ENCODE peak calls at places on chromosomes 4 and X, in seven cellular contexts. M is stimulated activated effector memory CD8-positive, alpha-beta T cell treated with anti-CD3 and anti-CD28 coated beads, Interleukin-12 subunit alpha, Interleukin-12 subunit beta, amount 100 ng/mL, for 72 hours; Y is stimulated activated naive B cell treated with anti-CD40 and anti-IgM and Interleukin-4, amounts not matched to agents 10 μg/mL and 1 μg/mL and 100 μg/mL, for 72 hours; C is natural killer cell; Z is right lobe of liver; V is sciatic nerve; B is A549. P is an unnamed sample.

GRCh38 chr4:138522366-138522765 is 280.2 kb upstream of the SLC7A11 start:
- ATAC-seq in Z (peak), Y (peak), B (peak), V (no peak), C (no peak), M (no peak), P (no peak)

GRCh38 chrX:147079974-147080373 is 265.4 kb upstream of the CXorf51A start:
- ATAC-seq in B (no peak), C (no peak), M (no peak), Y (no peak), V (no peak), Z (no peak), P (no peak)

GRCh38 chrX:37776987-37777325 is 2.9 kb upstream of the CYBB start:
- ATAC-seq in B (no peak), Y (peak), V (no peak), Z (no peak), C (no peak), M (no peak), P (peak)

GRCh38 chr4:36218121-36218520 is 26.2 kb downstream of the ARAP2 start:
- ATAC-seq in V (no peak), B (no peak), M (no peak), C (no peak), Z (no peak), Y (peak), P (peak)

GRCh38 chr4:73867783-73868182 is 1.4 kb upstream of the CXCL1 start:
- ATAC-seq in M (no peak), B (peak), Y (no peak), C (no peak), V (no peak), Z (no peak), P (no peak)

GRCh38 chrX:68989865-68990606 is 161.2 kb downstream of the EFNB1 start:
- ATAC-seq in V (peak), B (no peak), Y (no peak), Z (peak), C (no peak), M (no peak), P (no peak)

GRCh38 chr4:139628184-139629012 is 37.2 kb upstream of the MGST2 start:
- ATAC-seq in Z (peak), Y (no peak), C (no peak), M (no peak), V (no peak), B (no peak), P (no peak)

GRCh38 chrX:41350976-41351569 is 17.1 kb downstream of the DDX3X start:
- ATAC-seq in M (peak), C (peak), Y (no peak), B (peak), V (no peak), Z (peak), P (no peak)

GRCh38 chr4:7291372-7292135 is 99.2 kb downstream of the SORCS2 start:
- ATAC-seq in B (no peak), C (no peak), Z (no peak), Y (no peak), M (no peak), V (peak), P (no peak)

GRCh38 chr4:88843067-88843723 is 145.6 kb upstream of the NAP1L5 start:
- ATAC-seq in V (peak), B (no peak), Y (no peak), Z (no peak), M (no peak), C (no peak), P (no peak)

GRCh38 chrX:153580700-153581386 is 18.1 kb downstream of the CCNQ start:
- ATAC-seq in C (no peak), B (peak), Y (no peak), M (no peak), Z (no peak), V (no peak), P (no peak)

GRCh38 chrX:105973387-105973739 is 65.2 kb downstream of the SERPINA7 start:
- ATAC-seq in B (no peak), V (no peak), Z (peak), C (no peak), M (no peak), Y (no peak), P (no peak)

GRCh38 chrX:30343206-30343605 is 34.0 kb upstream of the NR0B1 start:
- ATAC-seq in Z (no peak), B (no peak), V (no peak), M (no peak), Y (no peak), C (no peak), P (no peak)

GRCh38 chr4:141391771-141392170 is 171.1 kb downstream of the ZNF330 start:
- ATAC-seq in M (no peak), C (no peak), V (no peak), Z (no peak), Y (no peak), B (no peak), P (no peak)

GRCh38 chrX:120561634-120562568 is 1.1 kb upstream of the CUL4B start:
- ATAC-seq in Z (no peak), C (no peak), V (no peak), B (no peak), Y (no peak), M (no peak), P (no peak)

GRCh38 chr4:107709916-107710315 is 10.1 kb downstream of the PAPSS1 start:
- ATAC-seq in Y (peak), M (peak), Z (no peak), C (no peak), B (no peak), V (no peak), P (peak)

GRCh38 chr4:84565951-84566350 is 17.0 kb upstream of the CDS1 start:
- ATAC-seq in B (no peak), M (no peak), C (no peak), Y (no peak), V (no peak), Z (no peak), P (no peak)

GRCh38 chrX:129613596-129613995 is 41.2 kb downstream of the APLN start:
- ATAC-seq in B (no peak), Z (no peak), V (no peak), C (no peak), Y (no peak), M (peak), P (no peak)

GRCh38 chr4:24321637-24322036 is 262.7 kb downstream of the DHX15 start:
- ATAC-seq in C (no peak), Z (no peak), Y (no peak), V (no peak), M (no peak), B (no peak), P (no peak)

GRCh38 chrX:134603806-134604700 is 54.2 kb downstream of the PLAC1 start:
- ATAC-seq in B (peak), Z (no peak), C (no peak), Y (no peak), M (no peak), V (peak), P (no peak)

GRCh38 chr4:86757468-86757867 is 91.7 kb downstream of the SLC10A6 start:
- ATAC-seq in V (no peak), B (no peak), M (no peak), Y (no peak), C (no peak), Z (no peak), P (no peak)

GRCh38 chr4:73099143-73099542 is 29.6 kb upstream of the COX18 start:
- ATAC-seq in M (no peak), B (peak), V (peak), Y (no peak), Z (peak), C (no peak), P (no peak)

GRCh38 chrX:101803451-101803850 is 128.4 kb downstream of the ZMAT1 start:
- ATAC-seq in M (no peak), V (no peak), Y (no peak), C (no peak), B (no peak), Z (peak), P (no peak)

GRCh38 chr4:8125526-8126056 is 33.0 kb downstream of the ABLIM2 start:
- ATAC-seq in Z (no peak), C (no peak), V (no peak), B (no peak), M (no peak), Y (no peak), P (no peak)

GRCh38 chr4:47669946-47670345 is 167.9 kb downstream of the CORIN start:
- ATAC-seq in Z (no peak), V (peak), B (no peak), Y (no peak), C (no peak), M (no peak), P (no peak)

GRCh38 chr4:99845708-99846469 is 29.3 kb downstream of the DAPP1 start:
- ATAC-seq in Z (no peak), V (no peak), C (no peak), Y (no peak), M (peak), B (no peak), P (no peak)

GRCh38 chrX:17697191-17697590 is 40.1 kb upstream of the SCML1 start:
- ATAC-seq in M (no peak), B (no peak), C (no peak), Z (peak), V (no peak), Y (no peak), P (no peak)

GRCh38 chr4:82748781-82749504 is 49.7 kb downstream of the SCD5 start:
- ATAC-seq in Y (no peak), B (no peak), V (peak), C (no peak), Z (no peak), M (peak), P (no peak)

GRCh38 chrX:153941331-153942252 is 2.9 kb downstream of the RENBP start:
- ATAC-seq in Y (no peak), C (no peak), Z (no peak), V (no peak), M (no peak), B (no peak), P (no peak)

P was measured in stimulated activated memory B cell treated with anti-CD40 and anti-IgM and Interleukin-4, amounts not matched to agents 10 μg/mL and 1 μg/mL and 100 μg/mL, for 72 hours.